ENCODE peak calls at places on chromosomes 11 and 22, in six cellular contexts. One of them, this sample, is unnamed.

GRCh38 chr11:558503-558902 is 2.0 kb downstream of the LMNTD2 start:
- DNase-seq in HCT116: no peak
- DNase-seq in smooth muscle cell of the brain vasculature: no peak
- DNase-seq in naive thymus-derived CD8-positive, alpha-beta T cell: no peak
- DNase-seq in HFFc6: no peak
- DNase-seq in COLO829: no peak
- DNase-seq in this sample: no peak

GRCh38 chr11:119266517-119267255 is 50.2 kb downstream of the MCAM start:
- DNase-seq in smooth muscle cell of the brain vasculature: no peak
- DNase-seq in HFFc6: no peak
- DNase-seq in naive thymus-derived CD8-positive, alpha-beta T cell: peak; percentile 26
- DNase-seq in COLO829: no peak
- DNase-seq in HCT116: no peak
- DNase-seq in this sample: no peak

GRCh38 chr11:7490535-7490934 is 5.2 kb downstream of the OLFML1 start:
- DNase-seq in naive thymus-derived CD8-positive, alpha-beta T cell: no peak
- DNase-seq in HFFc6: no peak
- DNase-seq in COLO829: no peak
- DNase-seq in smooth muscle cell of the brain vasculature: no peak
- DNase-seq in HCT116: no peak
- DNase-seq in this sample: no peak

GRCh38 chr22:27094633-27095308 is 437.4 kb downstream of the MIAT start:
- DNase-seq in smooth muscle cell of the brain vasculature: no peak
- DNase-seq in HFFc6: no peak
- DNase-seq in COLO829: no peak
- DNase-seq in HCT116: no peak
- DNase-seq in naive thymus-derived CD8-positive, alpha-beta T cell: no peak
- DNase-seq in this sample: no peak

GRCh38 chr11:73612601-73613137 is 14.8 kb upstream of the FAM168A start:
- DNase-seq in naive thymus-derived CD8-positive, alpha-beta T cell: no peak
- DNase-seq in HCT116: no peak
- DNase-seq in HFFc6: no peak
- DNase-seq in smooth muscle cell of the brain vasculature: no peak
- DNase-seq in COLO829: peak; percentile 56
- DNase-seq in this sample: no peak

GRCh38 chr22:32281092-32281491 is 25.9 kb upstream of the SLC5A4 start:
- DNase-seq in smooth muscle cell of the brain vasculature: peak; percentile 43
- DNase-seq in HCT116: no peak
- DNase-seq in HFFc6: peak; percentile 18
- DNase-seq in naive thymus-derived CD8-positive, alpha-beta T cell: no peak
- DNase-seq in COLO829: peak; percentile 27
- DNase-seq in this sample: no peak

GRCh38 chr22:28885939-28886338 is 2.6 kb downstream of the ZNRF3 start:
- DNase-seq in smooth muscle cell of the brain vasculature: no peak
- DNase-seq in COLO829: no peak
- DNase-seq in HCT116: no peak
- DNase-seq in HFFc6: no peak
- DNase-seq in naive thymus-derived CD8-positive, alpha-beta T cell: no peak
- DNase-seq in this sample: peak; percentile 1

GRCh38 chr11:77176996-77177395 is 49.0 kb downstream of the MYO7A start:
- DNase-seq in COLO829: no peak
- DNase-seq in HCT116: no peak
- DNase-seq in naive thymus-derived CD8-positive, alpha-beta T cell: no peak
- DNase-seq in smooth muscle cell of the brain vasculature: no peak
- DNase-seq in HFFc6: no peak
- DNase-seq in this sample: no peak

GRCh38 chr11:74592441-74593362 is at the start of gene POLD3:
- DNase-seq in smooth muscle cell of the brain vasculature: peak; percentile 69
- DNase-seq in HCT116: peak; percentile 79
- DNase-seq in HFFc6: peak; percentile 76
- DNase-seq in COLO829: peak; percentile 74
- DNase-seq in naive thymus-derived CD8-positive, alpha-beta T cell: peak; percentile 94
- DNase-seq in this sample: peak; percentile 96

GRCh38 chr22:19772673-19773469 is 12.3 kb downstream of the TBX1 start:
- DNase-seq in HFFc6: no peak
- DNase-seq in COLO829: no peak
- DNase-seq in HCT116: no peak
- DNase-seq in naive thymus-derived CD8-positive, alpha-beta T cell: no peak
- DNase-seq in smooth muscle cell of the brain vasculature: no peak
- DNase-seq in this sample: peak; percentile 72

GRCh38 chr11:69249086-69249640 is 44.8 kb upstream of the MYEOV start:
- DNase-seq in smooth muscle cell of the brain vasculature: no peak
- DNase-seq in HFFc6: no peak
- DNase-seq in HCT116: no peak
- DNase-seq in naive thymus-derived CD8-positive, alpha-beta T cell: no peak
- DNase-seq in COLO829: no peak
- DNase-seq in this sample: peak; percentile 60

GRCh38 chr22:27438271-27438980 is 363.1 kb downstream of the MN1 start:
- DNase-seq in COLO829: no peak
- DNase-seq in smooth muscle cell of the brain vasculature: no peak
- DNase-seq in HFFc6: no peak
- DNase-seq in naive thymus-derived CD8-positive, alpha-beta T cell: no peak
- DNase-seq in HCT116: no peak
- DNase-seq in this sample: peak; percentile 72

GRCh38 chr11:112085822-112086421 is 634 bp downstream of the TIMM8B start:
- DNase-seq in naive thymus-derived CD8-positive, alpha-beta T cell: no peak
- DNase-seq in smooth muscle cell of the brain vasculature: no peak
- DNase-seq in HCT116: no peak
- DNase-seq in COLO829: peak; percentile 37
- DNase-seq in HFFc6: peak; percentile 22
- DNase-seq in this sample: no peak

GRCh38 chr11:5536482-5536881 is 11.9 kb downstream of the OR52H1 start:
- DNase-seq in smooth muscle cell of the brain vasculature: no peak
- DNase-seq in COLO829: no peak
- DNase-seq in HFFc6: no peak
- DNase-seq in HCT116: no peak
- DNase-seq in naive thymus-derived CD8-positive, alpha-beta T cell: no peak
- DNase-seq in this sample: no peak

GRCh38 chr22:49355206-49355920 is 472.3 kb downstream of the BRD1 start:
- DNase-seq in COLO829: no peak
- DNase-seq in HCT116: no peak
- DNase-seq in naive thymus-derived CD8-positive, alpha-beta T cell: no peak
- DNase-seq in smooth muscle cell of the brain vasculature: no peak
- DNase-seq in HFFc6: no peak
- DNase-seq in this sample: no peak

GRCh38 chr22:36816635-36817428 is at the start of gene PVALB:
- DNase-seq in HFFc6: no peak
- DNase-seq in naive thymus-derived CD8-positive, alpha-beta T cell: no peak
- DNase-seq in HCT116: no peak
- DNase-seq in smooth muscle cell of the brain vasculature: peak; percentile 3
- DNase-seq in COLO829: peak; percentile 60
- DNase-seq in this sample: no peak